ENCODE peak calls at places on chromosomes 6 and 20, in six cellular contexts. F is T-helper 9 cell; K is adrenal gland; P is posterior cingulate gyrus; D is Right ventricle myocardium superior; J is CD4-positive, alpha-beta T cell. T is an unnamed sample.

GRCh38 chr6:20978176-20978614 is 443.9 kb downstream of the CDKAL1 start:
- DNase-seq in P (no peak), F (no peak), K (no peak), J (no peak), D (no peak), T (no peak)

GRCh38 chr20:42130810-42131596 is 512.8 kb upstream of the CHD6 start:
- DNase-seq in K (no peak), J (no peak), F (no peak), P (no peak), D (no peak), T (no peak)

GRCh38 chr20:62910217-62910766 is 16.0 kb downstream of the DIDO1 start:
- DNase-seq in J (no peak), K (no peak), D (no peak), F (no peak), P (no peak), T (no peak)

GRCh38 chr6:169038691-169039090 is 215.0 kb downstream of the THBS2 start:
- DNase-seq in P (no peak), K (no peak), J (no peak), D (no peak), F (no peak), T (no peak)

GRCh38 chr6:30071081-30071818 is 4.3 kb downstream of the PPP1R11 start:
- DNase-seq in P (peak; percentile 71), F (no peak), D (peak; percentile 48), J (no peak), K (no peak), T (no peak)

GRCh38 chr6:40713002-40713719 is 126.0 kb upstream of the LRFN2 start:
- DNase-seq in P (no peak), D (no peak), F (no peak), K (no peak), J (no peak), T (no peak)

GRCh38 chr6:22925920-22926587 is 356.7 kb downstream of the HDGFL1 start:
- DNase-seq in P (no peak), F (no peak), D (no peak), J (no peak), K (no peak), T (no peak)

GRCh38 chr6:91087864-91088263 is 501.0 kb upstream of the MAP3K7 start:
- DNase-seq in D (no peak), F (no peak), J (no peak), K (no peak), P (no peak), T (no peak)

GRCh38 chr6:119484598-119484997 is 135.0 kb upstream of the MAN1A1 start:
- DNase-seq in P (no peak), J (no peak), K (peak; percentile 81), D (no peak), F (no peak), T (peak; percentile 34)

GRCh38 chr6:82385961-82386360 is 22.3 kb downstream of the TPBG start:
- DNase-seq in F (no peak), J (no peak), P (no peak), D (no peak), K (no peak), T (peak; percentile 27)

GRCh38 chr6:34859951-34860350 is 27.9 kb downstream of the TAF11 start:
- DNase-seq in F (no peak), J (no peak), K (no peak), D (no peak), P (no peak), T (no peak)

T was measured in body of pancreas.